ENCODE peak calls at places on chromosomes 11 and 22, in six cellular contexts. I, D, J, E, S and U are unnamed samples.

GRCh38 chr11:126371595-126371994 is 16.1 kb downstream of the ST3GAL4 start:
- DNase-seq in I (no peak), D (no peak), J (no peak), E (no peak), S (no peak), U (no peak)

GRCh38 chr11:8356731-8357504 is 93.2 kb upstream of the LMO1 start:
- DNase-seq in I (no peak), D (no peak), J (peak; percentile 8), E (no peak), S (no peak), U (no peak)

GRCh38 chr11:101401245-101401644 is 182.6 kb downstream of the TRPC6 start:
- DNase-seq in I (peak; percentile 19), D (peak; percentile 53), J (peak; percentile 5), E (no peak), S (peak; percentile 34), U (no peak)

GRCh38 chr11:2103666-2104523 is 35.3 kb downstream of the IGF2 start:
- DNase-seq in I (no peak), D (no peak), J (no peak), E (no peak), S (no peak), U (no peak)

GRCh38 chr11:123308077-123308476 is 113.0 kb upstream of the CLMP start:
- DNase-seq in I (peak; percentile 76), D (peak; percentile 64), J (peak; percentile 26), E (no peak), S (peak; percentile 91), U (no peak)

GRCh38 chr11:74937696-74938475 is 11.0 kb downstream of the XRRA1 start:
- DNase-seq in I (no peak), D (peak; percentile 64), J (peak; percentile 26), E (no peak), S (no peak), U (no peak)

GRCh38 chr11:122645847-122646246 is 9.7 kb upstream of the UBASH3B start:
- DNase-seq in I (no peak), D (peak; percentile 45), J (no peak), E (no peak), S (no peak), U (no peak)

GRCh38 chr22:43923631-43924548 is at the start of gene PNPLA3:
- DNase-seq in I (no peak), D (peak; percentile 81), J (peak; percentile 90), E (peak; percentile 95), S (no peak), U (peak; percentile 90)

GRCh38 chr11:14232652-14233051 is 126.3 kb downstream of the RRAS2 start:
- DNase-seq in I (no peak), D (no peak), J (no peak), E (peak; percentile 30), S (no peak), U (no peak)

GRCh38 chr11:109865558-109866186 is 227.5 kb upstream of the ZC3H12C start:
- DNase-seq in I (no peak), D (no peak), J (no peak), E (no peak), S (no peak), U (no peak)

GRCh38 chr11:67584205-67584880 is 731 bp downstream of the GSTP1 start:
- DNase-seq in I (no peak), D (peak; percentile 54), J (peak; percentile 64), E (peak; percentile 85), S (peak; percentile 14), U (peak; percentile 62)

GRCh38 chr11:79018371-79018849 is 422.4 kb downstream of the TENM4 start:
- DNase-seq in I (peak; percentile 67), D (peak; percentile 97), J (peak; percentile 51), E (no peak), S (peak; percentile 85), U (peak; percentile 51)

GRCh38 chr11:89405629-89406028 is 85.5 kb downstream of the NOX4 start:
- DNase-seq in I (no peak), D (no peak), J (peak; percentile 45), E (no peak), S (no peak), U (no peak)

GRCh38 chr11:73750238-73750637 is 10.6 kb downstream of the RAB6A start:
- DNase-seq in I (no peak), D (no peak), J (no peak), E (no peak), S (no peak), U (no peak)

GRCh38 chr11:47928426-47928825 is 51.9 kb upstream of the PTPRJ start:
- DNase-seq in I (no peak), D (no peak), J (no peak), E (no peak), S (no peak), U (no peak)

GRCh38 chr11:127804775-127805446 is 782.4 kb downstream of the ETS1 start:
- DNase-seq in I (no peak), D (no peak), J (no peak), E (peak; percentile 80), S (no peak), U (no peak)

GRCh38 chr11:60193687-60194433 is 11.0 kb upstream of the MS4A6A start:
- DNase-seq in I (peak; percentile 1), D (peak; percentile 11), J (peak; percentile 52), E (peak; percentile 75), S (no peak), U (no peak)

GRCh38 chr11:2465201-2466068 is 20.6 kb downstream of the KCNQ1 start:
- DNase-seq in I (no peak), D (no peak), J (no peak), E (no peak), S (no peak), U (no peak)

GRCh38 chr11:110311783-110312578 is 15.6 kb upstream of the RDX start:
- DNase-seq in I (no peak), D (peak; percentile 75), J (peak; percentile 85), E (no peak), S (no peak), U (no peak)

GRCh38 chr11:66860449-66860831 is 3.6 kb downstream of the LRFN4 start:
- DNase-seq in I (no peak), D (no peak), J (peak; percentile 35), E (no peak), S (no peak), U (no peak)

GRCh38 chr22:46477967-46478635 is 59.3 kb downstream of the CELSR1 start:
- DNase-seq in I (no peak), D (no peak), J (no peak), E (no peak), S (no peak), U (no peak)

GRCh38 chr22:18954941-18955571 is 19.0 kb upstream of the PRODH start:
- DNase-seq in I (no peak), D (no peak), J (no peak), E (no peak), S (no peak), U (no peak)

GRCh38 chr11:71178076-71178475 is 74.3 kb downstream of the SHANK2 start:
- DNase-seq in I (no peak), D (no peak), J (no peak), E (no peak), S (no peak), U (no peak)

GRCh38 chr11:112042161-112042960 is 17.2 kb downstream of the DLAT start:
- DNase-seq in I (no peak), D (peak; percentile 26), J (peak; percentile 70), E (no peak), S (peak; percentile 16), U (no peak)

GRCh38 chr11:87917111-87917510 is 258.1 kb downstream of the RAB38 start:
- DNase-seq in I (no peak), D (no peak), J (no peak), E (no peak), S (no peak), U (no peak)

GRCh38 chr11:111833524-111833923 is 37.9 kb downstream of the ALG9 start:
- DNase-seq in I (no peak), D (no peak), J (peak; percentile 69), E (peak; percentile 25), S (no peak), U (no peak)

GRCh38 chr11:114298701-114299090 is 2.5 kb downstream of the NNMT start:
- DNase-seq in I (no peak), D (no peak), J (no peak), E (no peak), S (no peak), U (no peak)

GRCh38 chr11:76382209-76382608 is 1.1 kb downstream of the GVQW3 start:
- DNase-seq in I (no peak), D (no peak), J (no peak), E (no peak), S (no peak), U (no peak)

GRCh38 chr22:35921777-35922176 is 106.8 kb downstream of the RBFOX2 start:
- DNase-seq in I (peak; percentile 63), D (peak; percentile 90), J (peak; percentile 92), E (peak; percentile 77), S (peak; percentile 78), U (no peak)
- TF ChIP-seq CTCF in I (peak; percentile 70), D (peak; percentile 80), J (peak; percentile 72), E (peak; percentile 49), S (peak; percentile 73), U (no peak)

GRCh38 chr11:72245232-72245816 is 1.3 kb upstream of the PHOX2A start:
- DNase-seq in I (no peak), D (no peak), J (no peak), E (no peak), S (no peak), U (no peak)
- TF ChIP-seq CTCF in I (no peak), D (no peak), J (no peak), E (no peak), S (no peak), U (no peak)

GRCh38 chr11:34419158-34419557 is 19.6 kb upstream of the CAT start:
- DNase-seq in I (no peak), D (no peak), J (no peak), E (peak; percentile 21), S (no peak), U (no peak)

GRCh38 chr11:34416088-34416487 is 22.6 kb upstream of the CAT start:
- DNase-seq in I (no peak), D (no peak), J (no peak), E (no peak), S (no peak), U (no peak)

GRCh38 chr11:34416746-34417145 is 22.0 kb upstream of the CAT start:
- DNase-seq in I (no peak), D (no peak), J (peak; percentile 66), E (no peak), S (no peak), U (no peak)

GRCh38 chr11:34415538-34415937 is 23.2 kb upstream of the CAT start:
- DNase-seq in I (no peak), D (no peak), J (no peak), E (no peak), S (no peak), U (no peak)

GRCh38 chr11:34417203-34417602 is 21.5 kb upstream of the CAT start:
- DNase-seq in I (no peak), D (no peak), J (no peak), E (no peak), S (no peak), U (no peak)
- TF ChIP-seq CTCF in I (no peak), D (peak; percentile 4), J (peak; percentile 35), E (no peak), S (no peak), U (no peak)

DNA sequence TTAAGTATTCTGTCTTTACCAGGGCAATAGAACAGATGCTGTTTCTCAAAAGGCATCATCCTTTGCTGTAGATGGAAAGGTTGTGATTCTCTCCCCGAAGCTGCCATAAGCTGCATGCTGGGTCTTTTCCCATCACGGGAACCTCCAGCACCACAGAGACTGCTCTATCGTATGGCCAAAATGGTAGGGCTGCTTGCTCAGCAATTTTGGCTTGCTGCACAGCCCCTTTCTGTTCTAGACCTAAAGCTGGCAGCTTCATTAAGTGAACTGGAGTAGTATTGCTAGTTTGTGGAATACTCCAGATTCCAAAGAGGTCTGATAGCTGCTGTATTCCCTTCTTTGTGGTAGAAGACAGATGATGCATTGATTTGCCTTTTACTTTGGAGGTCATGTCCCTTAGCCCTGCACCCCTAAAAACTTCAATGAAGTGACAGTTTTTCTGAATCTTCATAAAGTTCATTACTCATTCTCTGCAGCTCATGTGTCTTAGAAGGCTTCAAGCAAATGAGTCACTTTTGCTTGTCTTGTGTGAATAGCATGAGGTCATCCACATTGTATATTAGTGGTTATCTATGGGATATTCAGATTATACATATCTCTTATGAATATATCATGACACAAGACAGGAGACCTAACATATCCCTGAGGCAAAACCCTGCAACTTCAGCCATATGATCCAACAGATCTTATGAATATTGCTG is 245.3 kb downstream of the FAM76B start:
- DNase-seq in I (no peak), D (peak; percentile 57), J (peak; percentile 33), E (no peak), S (no peak), U (no peak)
- TF ChIP-seq CTCF in I (no peak), D (no peak), J (no peak), E (no peak), S (no peak), U (no peak)